ENCODE peak calls at places on chromosome 5, in eight cellular contexts. O, T, I, B, V, S, C and J are unnamed samples. For H3K9me3, the result is how much of the 10 kb centered on the place peaks cover.

GRCh38 chr5:73359395-73359794 is 89.2 kb downstream of the FOXD1 start:
- DNase-seq in O (no peak), T (no peak), I (no peak), B (no peak), V (no peak), S (no peak), C (no peak), J (no peak)

GRCh38 chr5:176738851-176739250 is 71.5 kb upstream of the UNC5A start:
- DNase-seq in O (no peak), T (peak), I (peak), B (peak), V (peak), S (no peak), C (no peak), J (no peak)

GRCh38 chr5:43389679-43390329 is 22.4 kb downstream of the CCL28 start:
- DNase-seq in O (peak), T (no peak), I (peak), B (no peak), V (no peak), S (peak), C (no peak), J (peak)

GRCh38 chr5:123855630-123856029 is 343.7 kb downstream of the CSNK1G3 start:
- DNase-seq in O (no peak), T (no peak), I (no peak), B (no peak), V (no peak), S (no peak), C (no peak), J (no peak)

GRCh38 chr5:76688836-76689235 is 27.1 kb upstream of the F2R start:
- DNase-seq in O (peak), T (no peak), I (no peak), B (no peak), V (no peak), S (no peak), C (no peak), J (no peak)

GRCh38 chr5:91235194-91235793 is 147.8 kb downstream of the ARRDC3 start:
- DNase-seq in O (peak), T (no peak), I (no peak), B (no peak), V (no peak), S (no peak), C (no peak), J (no peak)

GRCh38 chr5:88380332-88380731 is 111.7 kb upstream of the TMEM161B start:
- DNase-seq in O (no peak), T (no peak), I (no peak), B (no peak), V (no peak), S (no peak), C (no peak), J (no peak)

GRCh38 chr5:61069150-61069549 is 93.1 kb downstream of the SMIM15 start:
- DNase-seq in O (no peak), T (no peak), I (no peak), B (no peak), V (no peak), S (no peak), C (no peak), J (no peak)

GRCh38 chr5:75361310-75361709 is 24.3 kb downstream of the HMGCR start:
- DNase-seq in O (no peak), T (no peak), I (no peak), B (no peak), V (no peak), S (no peak), C (no peak), J (no peak)

GRCh38 chr5:92634883-92635282 is 946.1 kb downstream of the NR2F1-AS1 start:
- DNase-seq in O (no peak), T (no peak), I (no peak), B (no peak), V (no peak), S (no peak), C (no peak), J (no peak)

GRCh38 chr5:41193462-41194166 is 19.7 kb downstream of the C6 start:
- DNase-seq in O (peak), T (peak), I (peak), B (peak), V (no peak), S (no peak), C (peak), J (no peak)

GRCh38 chr5:88734983-88735382 is 148.0 kb downstream of the MEF2C start:
- DNase-seq in O (peak), T (no peak), I (no peak), B (no peak), V (no peak), S (no peak), C (no peak), J (no peak)

GRCh38 chr5:157855404-157855994 is 3.4 kb downstream of the CLINT1 start:
- DNase-seq in O (peak), T (no peak), I (peak), B (peak), V (no peak), S (no peak), C (no peak), J (no peak)

GRCh38 chr5:78983601-78984000 is 1.5 kb downstream of the ARSB start:
- DNase-seq in O (no peak), T (no peak), I (no peak), B (no peak), V (no peak), S (no peak), C (no peak), J (no peak)

GRCh38 chr5:128881609-128882008 is 83.7 kb upstream of the SLC27A6 start:
- DNase-seq in O (no peak), T (no peak), I (no peak), B (no peak), V (no peak), S (no peak), C (no peak), J (no peak)

GRCh38 chr5:143166661-143167420 is 236.6 kb downstream of the NR3C1 start:
- DNase-seq in O (no peak), T (no peak), I (peak), B (no peak), V (no peak), S (no peak), C (no peak), J (no peak)

GRCh38 chr5:52684056-52684455 is 103.7 kb upstream of the ITGA1 start:
- DNase-seq in O (no peak), T (no peak), I (no peak), B (no peak), V (no peak), S (no peak), C (no peak), J (no peak)

GRCh38 chr5:160460377-160461049 is 38.9 kb downstream of the PTTG1 start:
- DNase-seq in O (no peak), T (no peak), I (no peak), B (no peak), V (no peak), S (no peak), C (no peak), J (no peak)

GRCh38 chr5:14569948-14570691 is 11.5 kb upstream of the OTULINL start:
- DNase-seq in O (no peak), T (no peak), I (no peak), B (no peak), V (no peak), S (no peak), C (no peak), J (no peak)

GRCh38 chr5:77012601-77013000 is 17.6 kb upstream of the AGGF1 start:
- DNase-seq in O (no peak), T (no peak), I (no peak), B (no peak), V (no peak), S (no peak), C (no peak), J (no peak)

GRCh38 chr5:150247726-150248125 is 41.8 kb downstream of the CAMK2A start:
- DNase-seq in O (no peak), T (no peak), I (no peak), B (no peak), V (no peak), S (no peak), C (no peak), J (no peak)

GRCh38 chr5:40679998-40680681 is 425 bp downstream of the PTGER4 start:
- DNase-seq in O (no peak), T (no peak), I (peak), B (peak), V (peak), S (no peak), C (no peak), J (no peak)

GRCh38 chr5:73170522-73170921 is 2.5 kb upstream of the TMEM174 start:
- DNase-seq in O (peak), T (no peak), I (peak), B (no peak), V (no peak), S (peak), C (no peak), J (no peak)

GRCh38 chr5:133707629-133708028 is 95.3 kb upstream of the FSTL4 start:
- DNase-seq in O (no peak), T (no peak), I (no peak), B (peak), V (peak), S (no peak), C (no peak), J (no peak)

GRCh38 chr5:32601623-32602295 is 16.4 kb downstream of the SUB1 start:
- DNase-seq in O (no peak), T (no peak), I (no peak), B (no peak), V (no peak), S (no peak), C (no peak), J (no peak)

DNA sequence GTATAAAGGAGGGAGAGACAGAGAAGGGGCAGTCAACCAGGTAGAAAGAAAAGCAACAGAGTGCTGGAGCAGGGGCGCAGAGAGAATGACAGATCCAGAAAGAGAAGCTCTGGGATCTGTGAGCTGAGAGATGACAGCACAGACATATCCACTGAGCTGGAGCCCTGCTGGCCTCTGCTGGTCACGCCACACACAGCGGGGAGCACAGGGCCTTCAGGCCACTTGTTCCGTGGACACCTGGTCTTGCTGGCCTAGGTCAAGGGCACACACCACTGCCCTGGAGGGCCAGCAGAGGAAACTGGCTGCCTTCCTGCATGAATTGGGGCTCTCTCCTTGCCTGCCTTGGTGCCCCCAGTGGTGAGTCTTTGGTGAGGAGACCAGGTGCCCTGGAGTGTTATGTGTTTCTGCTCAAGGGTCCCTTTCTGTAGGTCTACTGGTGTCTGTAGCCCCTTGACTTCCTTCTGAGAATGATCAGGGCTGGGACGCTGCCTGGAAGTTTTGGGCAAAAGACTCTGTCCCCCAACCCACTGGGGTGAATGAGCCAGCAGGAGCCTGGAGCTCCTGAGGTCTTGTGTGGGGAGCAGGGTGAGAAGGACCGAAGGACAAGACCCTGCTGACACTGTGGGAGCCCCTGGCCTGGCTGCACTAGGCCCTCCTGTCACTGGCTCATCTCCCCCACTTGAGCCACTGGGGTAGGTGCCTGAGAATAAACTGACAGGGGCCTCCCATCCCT is 59.2 kb upstream of the ADAMTS2 start:
- DNase-seq in O (no peak), T (peak), I (peak), B (no peak), V (peak), S (no peak), C (no peak), J (no peak)
- TF ChIP-seq CTCF in O (no peak), T (no peak), I (no peak), B (no peak), V (no peak), S (no peak), C (peak), J (no peak)

DNA sequence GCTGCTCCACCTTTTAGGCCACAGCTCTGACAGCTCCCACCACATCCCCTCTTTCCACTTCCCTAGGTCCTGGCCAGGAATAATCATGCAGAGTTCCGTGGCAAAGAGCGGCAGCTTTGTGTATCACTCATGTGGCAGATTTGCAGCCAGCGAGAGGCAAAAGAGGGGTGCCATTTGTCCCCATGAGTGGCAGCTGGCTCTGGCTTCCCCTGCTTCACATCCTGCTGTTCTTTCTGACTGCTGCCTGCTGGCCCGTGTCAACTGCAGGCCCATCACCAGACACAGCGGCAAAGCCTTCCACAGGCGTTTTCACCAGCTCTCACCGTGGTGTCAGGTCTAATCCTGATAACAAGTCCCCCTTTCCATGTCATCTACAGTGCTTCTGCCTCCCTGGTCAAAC is 430.6 kb upstream of the DAP start:
- DNase-seq in O (no peak), T (no peak), I (no peak), B (no peak), V (no peak), S (no peak), C (no peak), J (no peak)
- H3K27ac ChIP-seq in O (no peak), T (no peak), I (no peak), B (no peak), V (no peak), S (no peak), C (no peak), J (no peak)

GRCh38 chr5:178535299-178536175 is 54.7 kb downstream of the COL23A1 start:
- DNase-seq in O (no peak), T (no peak), I (no peak), B (no peak), V (no peak), S (no peak), C (peak), J (no peak)
- H3K9me3 ChIP-seq in O (under half), T (under half), I (under half), B (under half), V (under half), S (under half), C (under half), J (under half)

GRCh38 chr5:93915142-93915553 is 173.7 kb upstream of the POU5F2 start:
- DNase-seq in O (peak), T (no peak), I (no peak), B (no peak), V (no peak), S (peak), C (no peak), J (no peak)

GRCh38 chr5:93904917-93905316 is 163.5 kb upstream of the POU5F2 start:
- DNase-seq in O (no peak), T (no peak), I (no peak), B (no peak), V (no peak), S (no peak), C (no peak), J (no peak)

DNA sequence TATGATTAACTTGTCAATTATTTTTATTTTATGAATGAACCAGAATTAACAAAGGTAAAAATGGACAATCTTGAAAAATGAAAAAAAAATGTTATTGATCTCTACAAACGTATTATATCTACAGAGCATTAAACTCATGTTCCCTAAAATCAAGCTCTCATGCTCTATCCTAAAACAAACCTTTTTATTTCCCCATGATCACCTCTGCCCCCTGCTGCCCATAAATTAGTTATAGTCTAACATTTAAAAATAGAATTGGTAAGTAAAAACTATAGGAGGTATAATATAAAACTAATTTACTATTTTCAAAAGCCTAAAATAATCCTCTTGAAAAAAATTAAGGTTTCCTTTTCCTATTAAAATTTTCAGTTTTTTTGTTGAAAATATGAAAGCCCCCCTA is 168.0 kb upstream of the POU5F2 start:
- DNase-seq in O (peak), T (no peak), I (no peak), B (no peak), V (no peak), S (no peak), C (no peak), J (no peak)
- TF ChIP-seq CTCF in O (no peak), T (no peak), I (no peak), B (no peak), V (no peak), S (no peak), C (no peak), J (no peak)